ENCODE peak calls at places on chromosome 9, in eight cellular contexts. A is COLO829; K is CD8-positive, alpha-beta T cell; I is GM12865; Z is head of caudate nucleus; H is aorta; N is nephron progenitor cell; F is HCT116. S is an unnamed sample.

GRCh38 chr9:89226076-89226475 is 47.5 kb upstream of the SHC3 start:
- DNase-seq in A (no peak), K (no peak), I (no peak), Z (no peak), H (no peak), N (peak), F (no peak), S (peak)

GRCh38 chr9:131522257-131523085 is 8.6 kb downstream of the UCK1 start:
- DNase-seq in A (no peak), K (no peak), I (no peak), Z (no peak), H (no peak), N (no peak), F (no peak), S (no peak)

GRCh38 chr9:106019017-106019692 is 324.8 kb downstream of the TMEM38B start:
- DNase-seq in A (no peak), K (no peak), I (no peak), Z (no peak), H (no peak), N (no peak), F (no peak), S (no peak)

GRCh38 chr9:111040494-111040893 is 2.2 kb upstream of the LPAR1 start:
- DNase-seq in A (no peak), K (no peak), I (no peak), Z (no peak), H (no peak), N (no peak), F (no peak), S (no peak)

GRCh38 chr9:121307976-121308375 is 40.0 kb downstream of the GSN start:
- DNase-seq in A (no peak), K (no peak), I (no peak), Z (no peak), H (peak), N (no peak), F (no peak), S (no peak)

GRCh38 chr9:124020520-124021384 is 9.2 kb downstream of the LHX2 start:
- DNase-seq in A (no peak), K (no peak), I (peak), Z (no peak), H (no peak), N (peak), F (no peak), S (no peak)

GRCh38 chr9:134606951-134607733 is 34.5 kb upstream of the COL5A1 start:
- DNase-seq in A (peak), K (no peak), I (no peak), Z (peak), H (no peak), N (no peak), F (peak), S (no peak)

GRCh38 chr9:69951411-69951810 is 92.2 kb upstream of the MAMDC2 start:
- DNase-seq in A (no peak), K (no peak), I (no peak), Z (no peak), H (no peak), N (no peak), F (no peak), S (peak)

GRCh38 chr9:6498982-6499381 is 86.0 kb downstream of the UHRF2 start:
- DNase-seq in A (peak), K (no peak), I (no peak), Z (no peak), H (no peak), N (no peak), F (no peak), S (peak)

GRCh38 chr9:13568446-13568845 is 289.0 kb upstream of the MPDZ start:
- DNase-seq in A (no peak), K (no peak), I (no peak), Z (no peak), H (no peak), N (no peak), F (no peak), S (no peak)

GRCh38 chr9:134993416-134993815 is 75.7 kb upstream of the FCN1 start:
- DNase-seq in A (no peak), K (no peak), I (no peak), Z (no peak), H (peak), N (no peak), F (no peak), S (no peak)